ENCODE peak calls at places on chromosomes 5 and 9, in eight cellular contexts. One of them, this sample, is unnamed.

GRCh38 chr9:93054758-93055704 is 3.5 kb upstream of the SUSD3 start:
- DNase-seq in Right ventricle myocardium inferior: no peak
- DNase-seq in RWPE1: no peak
- DNase-seq in right atrium auricular region: no peak
- DNase-seq in foreskin keratinocyte: no peak
- DNase-seq in activated naive CD4-positive, alpha-beta T cell treated with anti-CD3 and anti-CD28 coated beads for 36 hours: no peak
- DNase-seq in AG08396: no peak
- DNase-seq in GM19239: no peak
- DNase-seq in this sample: no peak

GRCh38 chr5:159310492-159310891 is 19.8 kb downstream of the IL12B start:
- DNase-seq in GM19239: no peak
- DNase-seq in AG08396: no peak
- DNase-seq in activated naive CD4-positive, alpha-beta T cell treated with anti-CD3 and anti-CD28 coated beads for 36 hours: peak; percentile 59
- DNase-seq in right atrium auricular region: no peak
- DNase-seq in Right ventricle myocardium inferior: no peak
- DNase-seq in foreskin keratinocyte: no peak
- DNase-seq in RWPE1: no peak
- DNase-seq in this sample: peak; percentile 67

GRCh38 chr9:131403493-131403773 is 9.5 kb downstream of the PRRC2B start:
- DNase-seq in foreskin keratinocyte: no peak
- DNase-seq in AG08396: no peak
- DNase-seq in activated naive CD4-positive, alpha-beta T cell treated with anti-CD3 and anti-CD28 coated beads for 36 hours: no peak
- DNase-seq in right atrium auricular region: no peak
- DNase-seq in GM19239: no peak
- DNase-seq in RWPE1: no peak
- DNase-seq in Right ventricle myocardium inferior: no peak
- DNase-seq in this sample: no peak

GRCh38 chr5:119275873-119276214 is 80.0 kb upstream of the TNFAIP8 start:
- DNase-seq in AG08396: no peak
- DNase-seq in RWPE1: no peak
- DNase-seq in activated naive CD4-positive, alpha-beta T cell treated with anti-CD3 and anti-CD28 coated beads for 36 hours: peak; percentile 68
- DNase-seq in right atrium auricular region: no peak
- DNase-seq in Right ventricle myocardium inferior: no peak
- DNase-seq in foreskin keratinocyte: no peak
- DNase-seq in GM19239: no peak
- DNase-seq in this sample: peak; percentile 63

GRCh38 chr5:36683821-36684434 is 77.5 kb downstream of the SLC1A3 start:
- DNase-seq in GM19239: no peak
- DNase-seq in activated naive CD4-positive, alpha-beta T cell treated with anti-CD3 and anti-CD28 coated beads for 36 hours: no peak
- DNase-seq in RWPE1: no peak
- DNase-seq in AG08396: peak; percentile 53
- DNase-seq in right atrium auricular region: peak; percentile 76
- DNase-seq in Right ventricle myocardium inferior: peak; percentile 80
- DNase-seq in foreskin keratinocyte: no peak
- DNase-seq in this sample: no peak

GRCh38 chr5:109028608-109029299 is 281.1 kb downstream of the FER start:
- DNase-seq in activated naive CD4-positive, alpha-beta T cell treated with anti-CD3 and anti-CD28 coated beads for 36 hours: no peak
- DNase-seq in foreskin keratinocyte: no peak
- DNase-seq in right atrium auricular region: no peak
- DNase-seq in Right ventricle myocardium inferior: no peak
- DNase-seq in RWPE1: no peak
- DNase-seq in GM19239: no peak
- DNase-seq in AG08396: no peak
- DNase-seq in this sample: no peak

GRCh38 chr5:120684749-120685415 is 220.8 kb downstream of the PRR16 start:
- DNase-seq in AG08396: no peak
- DNase-seq in GM19239: no peak
- DNase-seq in Right ventricle myocardium inferior: no peak
- DNase-seq in foreskin keratinocyte: no peak
- DNase-seq in right atrium auricular region: no peak
- DNase-seq in activated naive CD4-positive, alpha-beta T cell treated with anti-CD3 and anti-CD28 coated beads for 36 hours: no peak
- DNase-seq in RWPE1: no peak
- DNase-seq in this sample: no peak

GRCh38 chr9:69874301-69875060 is 53.9 kb downstream of the CFAP95 start:
- DNase-seq in AG08396: no peak
- DNase-seq in foreskin keratinocyte: no peak
- DNase-seq in Right ventricle myocardium inferior: no peak
- DNase-seq in right atrium auricular region: no peak
- DNase-seq in RWPE1: no peak
- DNase-seq in GM19239: no peak
- DNase-seq in activated naive CD4-positive, alpha-beta T cell treated with anti-CD3 and anti-CD28 coated beads for 36 hours: no peak
- DNase-seq in this sample: no peak

GRCh38 chr5:131825404-131826013 is 28.7 kb upstream of the FNIP1 start:
- DNase-seq in GM19239: no peak
- DNase-seq in RWPE1: no peak
- DNase-seq in foreskin keratinocyte: no peak
- DNase-seq in AG08396: peak; percentile 7
- DNase-seq in Right ventricle myocardium inferior: no peak
- DNase-seq in activated naive CD4-positive, alpha-beta T cell treated with anti-CD3 and anti-CD28 coated beads for 36 hours: no peak
- DNase-seq in right atrium auricular region: no peak
- DNase-seq in this sample: no peak

GRCh38 chr5:1983919-1984695 is 101.4 kb upstream of the IRX4 start:
- DNase-seq in activated naive CD4-positive, alpha-beta T cell treated with anti-CD3 and anti-CD28 coated beads for 36 hours: no peak
- DNase-seq in right atrium auricular region: no peak
- DNase-seq in foreskin keratinocyte: no peak
- DNase-seq in GM19239: no peak
- DNase-seq in RWPE1: no peak
- DNase-seq in AG08396: no peak
- DNase-seq in Right ventricle myocardium inferior: no peak
- DNase-seq in this sample: no peak

GRCh38 chr9:116662633-116663032 is 24.5 kb upstream of the TRIM32 start:
- DNase-seq in activated naive CD4-positive, alpha-beta T cell treated with anti-CD3 and anti-CD28 coated beads for 36 hours: no peak
- DNase-seq in foreskin keratinocyte: no peak
- DNase-seq in Right ventricle myocardium inferior: no peak
- DNase-seq in GM19239: no peak
- DNase-seq in right atrium auricular region: no peak
- DNase-seq in RWPE1: no peak
- DNase-seq in AG08396: no peak
- DNase-seq in this sample: no peak

GRCh38 chr5:130141689-130142320 is 237.5 kb downstream of the CHSY3 start:
- DNase-seq in GM19239: peak; percentile 6
- DNase-seq in RWPE1: peak; percentile 51
- DNase-seq in foreskin keratinocyte: no peak
- DNase-seq in AG08396: peak; percentile 10
- DNase-seq in activated naive CD4-positive, alpha-beta T cell treated with anti-CD3 and anti-CD28 coated beads for 36 hours: peak; percentile 46
- DNase-seq in Right ventricle myocardium inferior: no peak
- DNase-seq in right atrium auricular region: no peak
- DNase-seq in this sample: peak; percentile 50

GRCh38 chr5:137037848-137038247 is 461.3 kb downstream of the SPOCK1 start:
- DNase-seq in GM19239: no peak
- DNase-seq in AG08396: no peak
- DNase-seq in RWPE1: no peak
- DNase-seq in foreskin keratinocyte: no peak
- DNase-seq in Right ventricle myocardium inferior: no peak
- DNase-seq in activated naive CD4-positive, alpha-beta T cell treated with anti-CD3 and anti-CD28 coated beads for 36 hours: no peak
- DNase-seq in right atrium auricular region: no peak
- DNase-seq in this sample: no peak

GRCh38 chr5:34011521-34011920 is 3.7 kb upstream of the AMACR start:
- DNase-seq in RWPE1: no peak
- DNase-seq in Right ventricle myocardium inferior: no peak
- DNase-seq in AG08396: no peak
- DNase-seq in activated naive CD4-positive, alpha-beta T cell treated with anti-CD3 and anti-CD28 coated beads for 36 hours: no peak
- DNase-seq in GM19239: no peak
- DNase-seq in right atrium auricular region: no peak
- DNase-seq in foreskin keratinocyte: no peak
- DNase-seq in this sample: no peak

GRCh38 chr9:109652971-109653370 is 127.0 kb upstream of the PALM2AKAP2 start:
- DNase-seq in RWPE1: peak; percentile 83
- DNase-seq in foreskin keratinocyte: no peak
- DNase-seq in right atrium auricular region: no peak
- DNase-seq in AG08396: peak; percentile 48
- DNase-seq in Right ventricle myocardium inferior: no peak
- DNase-seq in activated naive CD4-positive, alpha-beta T cell treated with anti-CD3 and anti-CD28 coated beads for 36 hours: no peak
- DNase-seq in GM19239: no peak
- DNase-seq in this sample: no peak

GRCh38 chr9:536597-537511 is 304.6 kb upstream of the DMRT1 start:
- DNase-seq in right atrium auricular region: no peak
- DNase-seq in Right ventricle myocardium inferior: no peak
- DNase-seq in RWPE1: no peak
- DNase-seq in GM19239: no peak
- DNase-seq in AG08396: no peak
- DNase-seq in foreskin keratinocyte: no peak
- DNase-seq in activated naive CD4-positive, alpha-beta T cell treated with anti-CD3 and anti-CD28 coated beads for 36 hours: no peak
- DNase-seq in this sample: no peak

GRCh38 chr9:119477197-119477596 is 108.0 kb upstream of the BRINP1 start:
- DNase-seq in activated naive CD4-positive, alpha-beta T cell treated with anti-CD3 and anti-CD28 coated beads for 36 hours: no peak
- DNase-seq in GM19239: no peak
- DNase-seq in Right ventricle myocardium inferior: no peak
- DNase-seq in RWPE1: no peak
- DNase-seq in right atrium auricular region: no peak
- DNase-seq in AG08396: no peak
- DNase-seq in foreskin keratinocyte: no peak
- DNase-seq in this sample: no peak

GRCh38 chr5:35302544-35302943 is 72.3 kb upstream of the PRLR start:
- DNase-seq in RWPE1: no peak
- DNase-seq in foreskin keratinocyte: no peak
- DNase-seq in Right ventricle myocardium inferior: no peak
- DNase-seq in AG08396: no peak
- DNase-seq in GM19239: no peak
- DNase-seq in right atrium auricular region: no peak
- DNase-seq in activated naive CD4-positive, alpha-beta T cell treated with anti-CD3 and anti-CD28 coated beads for 36 hours: no peak
- DNase-seq in this sample: no peak

GRCh38 chr5:133289686-133290367 is 238.0 kb downstream of the HSPA4 start:
- DNase-seq in right atrium auricular region: no peak
- DNase-seq in Right ventricle myocardium inferior: no peak
- DNase-seq in activated naive CD4-positive, alpha-beta T cell treated with anti-CD3 and anti-CD28 coated beads for 36 hours: no peak
- DNase-seq in foreskin keratinocyte: peak; percentile 71
- DNase-seq in GM19239: no peak
- DNase-seq in RWPE1: peak; percentile 95
- DNase-seq in AG08396: no peak
- DNase-seq in this sample: no peak

GRCh38 chr5:157390924-157391297 is 69.1 kb upstream of the NIPAL4 start:
- DNase-seq in GM19239: no peak
- DNase-seq in Right ventricle myocardium inferior: no peak
- DNase-seq in right atrium auricular region: no peak
- DNase-seq in RWPE1: no peak
- DNase-seq in AG08396: no peak
- DNase-seq in foreskin keratinocyte: no peak
- DNase-seq in activated naive CD4-positive, alpha-beta T cell treated with anti-CD3 and anti-CD28 coated beads for 36 hours: no peak
- DNase-seq in this sample: no peak

GRCh38 chr5:75588666-75589065 is 22.6 kb upstream of the ANKDD1B start:
- DNase-seq in GM19239: no peak
- DNase-seq in foreskin keratinocyte: no peak
- DNase-seq in activated naive CD4-positive, alpha-beta T cell treated with anti-CD3 and anti-CD28 coated beads for 36 hours: no peak
- DNase-seq in RWPE1: no peak
- DNase-seq in right atrium auricular region: no peak
- DNase-seq in AG08396: no peak
- DNase-seq in Right ventricle myocardium inferior: no peak
- DNase-seq in this sample: no peak

GRCh38 chr9:98318834-98319478 is 63.5 kb upstream of the TBC1D2 start:
- DNase-seq in right atrium auricular region: no peak
- DNase-seq in AG08396: peak; percentile 32
- DNase-seq in RWPE1: no peak
- DNase-seq in activated naive CD4-positive, alpha-beta T cell treated with anti-CD3 and anti-CD28 coated beads for 36 hours: no peak
- DNase-seq in Right ventricle myocardium inferior: no peak
- DNase-seq in GM19239: no peak
- DNase-seq in foreskin keratinocyte: no peak
- DNase-seq in this sample: no peak

GRCh38 chr9:38046669-38047300 is 22.2 kb downstream of the SHB start:
- DNase-seq in activated naive CD4-positive, alpha-beta T cell treated with anti-CD3 and anti-CD28 coated beads for 36 hours: no peak
- DNase-seq in GM19239: no peak
- DNase-seq in foreskin keratinocyte: peak; percentile 68
- DNase-seq in Right ventricle myocardium inferior: no peak
- DNase-seq in RWPE1: peak; percentile 83
- DNase-seq in right atrium auricular region: no peak
- DNase-seq in AG08396: peak; percentile 56
- DNase-seq in this sample: no peak

GRCh38 chr5:18465833-18466681 is 831.8 kb downstream of the TAF11L14 start:
- DNase-seq in AG08396: peak; percentile 1
- DNase-seq in foreskin keratinocyte: peak; percentile 23
- DNase-seq in right atrium auricular region: no peak
- DNase-seq in GM19239: peak; percentile 7
- DNase-seq in RWPE1: peak; percentile 36
- DNase-seq in Right ventricle myocardium inferior: no peak
- DNase-seq in activated naive CD4-positive, alpha-beta T cell treated with anti-CD3 and anti-CD28 coated beads for 36 hours: peak; percentile 61
- DNase-seq in this sample: peak; percentile 66

This sample was measured in activated CD4-positive, alpha-beta T cell treated with anti-CD3 and anti-CD28 coated beads for 36 hours.